ENCODE peak calls at places on chromosomes 6 and 20, in ten cellular contexts. Z is NCI-H226; R is activated CD8-positive, alpha-beta memory T cell treated with anti-CD3 and anti-CD28 coated beads, Interleukin-2, amount 50 U/mL, for 4 hours; J is CD4-positive, CD25-positive, alpha-beta regulatory T cell; N is Caco-2; A is bronchial epithelial cell; M is T follicular helper cell; S is RPMI8226; O is frontal cortex; W is amniotic epithelial cell. V is an unnamed sample.

GRCh38 chr6:3333263-3333662 is 74.5 kb downstream of the PSMG4 start:
- DNase-seq in J (no peak), O (no peak), W (no peak), Z (no peak), N (no peak), R (no peak), S (no peak), M (no peak), A (no peak), V (no peak)

GRCh38 chr6:115643762-115644161 is 416.9 kb downstream of the FRK start:
- DNase-seq in A (peak; percentile 3), W (peak; percentile 8), O (no peak), N (peak; percentile 4), J (no peak), S (no peak), M (no peak), R (no peak), Z (peak; percentile 58), V (no peak)

GRCh38 chr6:132400641-132401119 is 595 bp downstream of the MOXD1 start:
- DNase-seq in J (no peak), A (no peak), N (no peak), O (no peak), Z (no peak), R (no peak), S (no peak), M (no peak), W (no peak), V (no peak)

GRCh38 chr6:42279966-42280629 is 62.4 kb upstream of the MRPS10 start:
- DNase-seq in A (peak; percentile 31), R (no peak), M (no peak), O (no peak), N (no peak), W (no peak), S (no peak), Z (peak; percentile 31), J (no peak), V (no peak)

GRCh38 chr20:31605902-31606677 is 1.0 kb downstream of the ID1 start:
- DNase-seq in R (no peak), S (peak; percentile 34), M (no peak), Z (no peak), N (peak; percentile 66), A (no peak), J (peak; percentile 14), O (no peak), W (no peak), V (no peak)

GRCh38 chr20:1718604-1719384 is 61.2 kb upstream of the SIRPG start:
- DNase-seq in R (no peak), O (no peak), S (peak; percentile 44), W (no peak), M (no peak), Z (peak; percentile 89), A (peak; percentile 98), J (no peak), N (no peak), V (no peak)

GRCh38 chr20:49951160-49951559 is 15.0 kb downstream of the RNF114 start:
- DNase-seq in Z (no peak), W (peak; percentile 46), S (no peak), M (no peak), J (no peak), N (no peak), O (no peak), R (no peak), A (peak; percentile 80), V (no peak)

GRCh38 chr6:90669846-90670245 is 83.0 kb upstream of the MAP3K7 start:
- DNase-seq in R (no peak), Z (no peak), O (no peak), S (no peak), M (no peak), N (no peak), W (no peak), A (no peak), J (no peak), V (no peak)

GRCh38 chr6:4371207-4371921 is 236.0 kb upstream of the ECI2 start:
- DNase-seq in J (no peak), Z (no peak), S (peak; percentile 39), A (no peak), R (no peak), O (no peak), N (no peak), M (no peak), W (peak; percentile 48), V (no peak)

GRCh38 chr6:5205877-5206840 is 54.6 kb downstream of the LYRM4 start:
- DNase-seq in R (no peak), A (peak; percentile 50), Z (peak; percentile 84), W (peak; percentile 83), O (peak; percentile 52), N (peak; percentile 73), M (no peak), J (no peak), S (no peak), V (no peak)

GRCh38 chr20:41030536-41031242 is 2.1 kb downstream of the TOP1 start:
- DNase-seq in N (no peak), J (no peak), R (no peak), S (no peak), M (no peak), O (no peak), Z (no peak), A (peak; percentile 68), W (peak; percentile 85), V (no peak)

GRCh38 chr6:166466178-166467122 is 83.7 kb upstream of the MPC1 start:
- DNase-seq in A (peak; percentile 51), S (no peak), W (peak; percentile 92), R (no peak), M (no peak), N (peak; percentile 33), O (no peak), J (no peak), Z (peak; percentile 96), V (no peak)

GRCh38 chr6:111718326-111718725 is 112.6 kb upstream of the TRAF3IP2 start:
- DNase-seq in J (no peak), Z (no peak), A (no peak), R (no peak), O (no peak), M (no peak), S (no peak), N (no peak), W (no peak), V (no peak)

GRCh38 chr20:43748274-43748673 is 21.5 kb upstream of the GTSF1L start:
- DNase-seq in A (no peak), R (no peak), J (no peak), O (no peak), N (no peak), S (no peak), W (peak; percentile 82), Z (peak; percentile 24), M (no peak), V (no peak)

GRCh38 chr6:163984446-163984936 is 570.0 kb downstream of the QKI start:
- DNase-seq in N (no peak), O (no peak), W (no peak), S (peak; percentile 42), J (no peak), Z (no peak), A (no peak), M (no peak), R (no peak), V (no peak)

GRCh38 chr6:163726037-163726695 is 311.6 kb downstream of the QKI start:
- DNase-seq in J (no peak), S (no peak), N (no peak), Z (no peak), O (no peak), M (no peak), A (no peak), W (no peak), R (no peak), V (no peak)

GRCh38 chr6:126529605-126530004 is 189.7 kb downstream of the CENPW start:
- DNase-seq in A (no peak), Z (no peak), R (no peak), N (no peak), S (no peak), O (no peak), M (no peak), W (peak; percentile 10), J (no peak), V (no peak)

GRCh38 chr6:163533443-163533842 is 118.9 kb downstream of the QKI start:
- DNase-seq in N (peak; percentile 17), M (no peak), S (no peak), O (no peak), J (no peak), R (no peak), Z (peak; percentile 76), A (peak; percentile 87), W (peak; percentile 95), V (no peak)

GRCh38 chr6:91659881-91660280 is 1073.0 kb upstream of the MAP3K7 start:
- DNase-seq in S (no peak), R (no peak), M (no peak), N (no peak), Z (no peak), O (no peak), J (no peak), W (no peak), A (no peak), V (no peak)

GRCh38 chr20:37393196-37393862 is 47.4 kb downstream of the SRC start:
- DNase-seq in S (no peak), J (no peak), O (no peak), N (no peak), W (no peak), M (no peak), A (no peak), Z (no peak), R (no peak), V (no peak)

GRCh38 chr6:135506270-135506997 is 8.9 kb upstream of the AHI1 start:
- DNase-seq in J (peak; percentile 67), S (peak; percentile 32), N (peak; percentile 35), R (no peak), W (peak; percentile 68), O (peak; percentile 10), A (peak; percentile 59), M (no peak), Z (no peak), V (no peak)

GRCh38 chr6:151647871-151648639 is 154.2 kb downstream of the CCDC170 start:
- DNase-seq in N (peak; percentile 5), Z (peak; percentile 13), J (no peak), W (no peak), S (peak; percentile 25), A (no peak), O (no peak), M (no peak), R (no peak), V (no peak)

GRCh38 chr6:44373051-44373450 is 14.5 kb upstream of the CDC5L start:
- DNase-seq in Z (no peak), A (no peak), R (no peak), S (no peak), O (no peak), N (no peak), W (no peak), M (no peak), J (no peak), V (no peak)

GRCh38 chr6:42417641-42418112 is 34.0 kb downstream of the TRERF1 start:
- DNase-seq in W (no peak), A (no peak), S (no peak), N (no peak), J (peak; percentile 92), R (peak; percentile 52), M (no peak), O (no peak), Z (no peak), V (peak; percentile 52)

GRCh38 chr20:12591949-12592470 is 416.8 kb upstream of the SPTLC3 start:
- DNase-seq in N (no peak), Z (no peak), W (no peak), S (no peak), O (no peak), J (no peak), A (no peak), R (no peak), M (no peak), V (no peak)